ENCODE peak calls at places on chromosomes 7 and 10, in four cellular contexts. V is HL-60, T is K562, F is GM12878. H is an unnamed sample.

GRCh38 chr10:66836057-66836456 is 89.8 kb upstream of the LRRTM3 start:
- DNase-seq in V (no peak), T (no peak), F (no peak), H (no peak)

GRCh38 chr7:89771003-89771636 is 383.1 kb upstream of the STEAP1 start:
- DNase-seq in V (no peak), T (no peak), F (no peak), H (no peak)

GRCh38 chr7:41788556-41788955 is 85.7 kb upstream of the INHBA start:
- DNase-seq in V (no peak), T (no peak), F (no peak), H (no peak)

GRCh38 chr10:22427890-22428571 is 82.7 kb downstream of the SPAG6 start:
- DNase-seq in V (no peak), T (no peak), F (no peak), H (no peak)

GRCh38 chr10:79018591-79019011 is 50.2 kb upstream of the ZMIZ1 start:
- DNase-seq in V (no peak), T (no peak), F (no peak), H (no peak)

GRCh38 chr10:12512292-12513002 is 163.1 kb downstream of the CAMK1D start:
- DNase-seq in V (no peak), T (no peak), F (no peak), H (no peak)

GRCh38 chr7:2527505-2528464 is 8.2 kb downstream of the LFNG start:
- DNase-seq in V (peak), T (peak), F (no peak), H (no peak)

GRCh38 chr10:14350006-14350405 is 19.3 kb upstream of the FRMD4A start:
- DNase-seq in V (no peak), T (no peak), F (no peak), H (no peak)

GRCh38 chr10:103747193-103747865 is 108.0 kb downstream of the SH3PXD2A start:
- DNase-seq in V (no peak), T (no peak), F (no peak), H (no peak)

GRCh38 chr10:70378122-70378521 is 4.3 kb downstream of the LRRC20 start:
- DNase-seq in V (no peak), T (no peak), F (no peak), H (no peak)

GRCh38 chr7:70694909-70695803 is 436.8 kb upstream of the GALNT17 start:
- DNase-seq in V (no peak), T (no peak), F (no peak), H (peak)

GRCh38 chr10:75111906-75112703 is 649 bp downstream of the SAMD8 start:
- DNase-seq in V (peak), T (peak), F (peak), H (no peak)

GRCh38 chr10:122265896-122266295 is 5.2 kb upstream of the BTBD16 start:
- DNase-seq in V (no peak), T (no peak), F (no peak), H (no peak)
- TF ChIP-seq SPI1 in V (no peak), T (no peak), F (no peak), H (no peak)

GRCh38 chr10:44008917-44009620 is 360.4 kb upstream of the ZNF32 start:
- DNase-seq in V (no peak), T (no peak), F (peak), H (no peak)
- TF ChIP-seq SPI1 in V (no peak), T (no peak), F (no peak), H (no peak)

GRCh38 chr10:118983263-118983662 is 46.3 kb upstream of the NANOS1 start:
- DNase-seq in V (peak), T (no peak), F (peak), H (no peak)
- TF ChIP-seq SPI1 in V (no peak), T (no peak), F (no peak), H (no peak)

GRCh38 chr10:93063217-93063976 is 2.8 kb downstream of the CYP26C1 start:
- DNase-seq in V (no peak), T (no peak), F (no peak), H (no peak)

GRCh38 chr10:93063977-93064660 is 3.5 kb downstream of the CYP26C1 start:
- DNase-seq in V (no peak), T (no peak), F (no peak), H (no peak)

GRCh38 chr10:93061594-93062498 is 1.2 kb downstream of the CYP26C1 start:
- DNase-seq in V (no peak), T (no peak), F (no peak), H (no peak)

GRCh38 chr10:93060887-93061593 is 442 bp downstream of the CYP26C1 start:
- DNase-seq in V (no peak), T (no peak), F (no peak), H (no peak)

GRCh38 chr10:93062499-93063216 is 2.1 kb downstream of the CYP26C1 start:
- DNase-seq in V (peak), T (no peak), F (no peak), H (peak)
- TF ChIP-seq SPI1 in V (no peak), T (no peak), F (no peak), H (no peak)

GRCh38 chr10:95837368-95837776 is 70.4 kb upstream of the CC2D2B start:
- DNase-seq in V (no peak), T (no peak), F (no peak), H (no peak)
- TF ChIP-seq SPI1 in V (no peak), T (no peak), F (no peak), H (no peak)

H was measured in GM12891.